ENCODE peak calls at places on chromosomes 1 and 21, in nine cellular contexts. Y, U, F, M, I, Q, X, H and J are unnamed samples.

GRCh38 chr1:10383630-10384029 is 15.2 kb upstream of the PGD start:
- DNase-seq in X (no peak), M (no peak), I (no peak), Q (no peak), H (no peak), F (no peak), U (no peak), Y (no peak), J (no peak)

GRCh38 chr1:152000989-152001630 is 7.5 kb upstream of the S100A10 start:
- DNase-seq in H (no peak), Y (no peak), Q (no peak), X (no peak), F (no peak), M (no peak), I (no peak), U (no peak), J (no peak)

GRCh38 chr1:6600410-6601048 is 2.1 kb downstream of the KLHL21 start:
- DNase-seq in F (no peak), Q (no peak), U (no peak), H (peak; percentile 34), Y (peak; percentile 31), M (no peak), I (no peak), X (no peak), J (no peak)

GRCh38 chr1:85278853-85279314 is 2.5 kb upstream of the BCL10 start:
- DNase-seq in U (peak; percentile 53), X (peak; percentile 92), I (no peak), H (peak; percentile 90), M (no peak), F (peak; percentile 86), Y (peak; percentile 91), Q (no peak), J (no peak)

GRCh38 chr21:32182449-32182848 is 96.4 kb downstream of the MIS18A start:
- DNase-seq in U (no peak), X (no peak), F (no peak), I (no peak), Y (no peak), H (no peak), M (no peak), Q (no peak), J (no peak)

GRCh38 chr1:90104941-90105593 is 110.2 kb downstream of the ZNF326 start:
- DNase-seq in U (no peak), X (no peak), F (no peak), Y (no peak), Q (no peak), M (peak; percentile 13), I (no peak), H (no peak), J (no peak)

GRCh38 chr1:65281846-65282245 is 27.5 kb upstream of the DNAJC6 start:
- DNase-seq in X (no peak), M (no peak), Q (no peak), U (no peak), H (no peak), I (no peak), F (no peak), Y (no peak), J (no peak)

GRCh38 chr1:156246241-156246761 is 1.6 kb downstream of the PAQR6 start:
- DNase-seq in Q (no peak), H (no peak), M (peak; percentile 38), I (no peak), F (no peak), U (no peak), X (no peak), Y (no peak), J (no peak)

GRCh38 chr1:28950449-28950848 is 36.1 kb downstream of the EPB41 start:
- DNase-seq in U (no peak), F (no peak), M (no peak), X (no peak), Y (no peak), Q (no peak), I (no peak), H (no peak), J (no peak)

GRCh38 chr1:10866314-10867091 is 70.1 kb upstream of the CASZ1 start:
- DNase-seq in F (peak; percentile 23), Y (no peak), U (no peak), H (no peak), I (no peak), M (peak; percentile 81), Q (peak; percentile 27), X (no peak), J (no peak)

GRCh38 chr1:86621286-86621685 is 74.4 kb downstream of the CLCA4 start:
- DNase-seq in Y (no peak), F (no peak), X (no peak), I (no peak), Q (no peak), M (no peak), U (no peak), H (no peak), J (no peak)

GRCh38 chr1:237327061-237327460 is 285.1 kb downstream of the RYR2 start:
- DNase-seq in H (no peak), X (no peak), M (no peak), Y (no peak), Q (no peak), I (no peak), U (no peak), F (peak; percentile 0), J (no peak)

GRCh38 chr1:25620701-25621350 is 4.2 kb downstream of the MAN1C1 start:
- DNase-seq in Y (no peak), M (no peak), F (no peak), Q (no peak), U (no peak), H (no peak), I (no peak), X (no peak), J (no peak)

GRCh38 chr1:58884706-58885661 is 101.1 kb upstream of the JUN start:
- DNase-seq in U (peak; percentile 87), F (no peak), H (peak; percentile 70), Q (no peak), X (no peak), Y (no peak), M (no peak), I (peak; percentile 38), J (no peak)

GRCh38 chr1:165445388-165445787 is 462 bp upstream of the RXRG start:
- DNase-seq in H (no peak), Q (no peak), F (no peak), Y (no peak), X (no peak), M (peak; percentile 26), U (no peak), I (no peak), J (no peak)
- TF ChIP-seq CTCF in H (no peak), Q (no peak), F (no peak), Y (no peak), X (no peak), M (no peak), U (no peak), I (no peak), J (no peak)

DNA sequence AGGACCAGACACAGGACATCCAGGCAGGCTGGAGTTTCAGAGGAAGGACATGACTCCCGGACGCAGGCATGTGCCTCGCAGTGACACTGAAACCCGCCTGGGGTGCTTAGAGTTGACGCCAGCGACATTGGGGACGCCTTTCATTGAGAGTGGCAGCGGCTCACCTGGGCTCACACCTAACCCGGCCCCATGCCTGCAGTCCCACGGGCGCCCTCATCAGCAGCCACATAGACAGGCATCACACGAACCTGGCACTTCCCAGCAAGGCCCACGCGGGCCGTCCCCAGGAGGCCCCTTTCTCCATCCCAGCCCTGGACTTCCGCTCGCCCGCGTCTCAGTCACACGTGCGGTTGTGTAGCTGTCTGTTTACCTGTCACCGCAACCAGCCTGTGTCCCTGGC is 17.0 kb downstream of the ITGB2 start:
- DNase-seq in U (no peak), Y (no peak), H (no peak), Q (no peak), M (no peak), F (no peak), X (no peak), I (peak; percentile 8), J (no peak)
- TF ChIP-seq CTCF in U (no peak), Y (no peak), H (no peak), Q (no peak), M (no peak), F (no peak), X (no peak), I (no peak), J (no peak)

GRCh38 chr1:1291611-1292441 is 11.6 kb downstream of the SCNN1D start:
- DNase-seq in U (peak; percentile 88), F (peak; percentile 72), Q (peak; percentile 75), I (peak; percentile 56), H (peak; percentile 60), Y (peak; percentile 53), M (peak; percentile 85), X (peak; percentile 61), J (no peak)
- TF ChIP-seq CTCF in U (no peak), F (peak; percentile 65), Q (peak; percentile 66), I (peak; percentile 76), H (peak; percentile 65), Y (peak; percentile 50), M (peak; percentile 83), X (peak; percentile 70), J (peak; percentile 37)

GRCh38 chr1:32200226-32201010 is at the start of gene CCDC28B:
- DNase-seq in U (peak; percentile 45), X (peak; percentile 56), H (peak; percentile 67), Y (peak; percentile 70), Q (peak; percentile 44), M (peak; percentile 92), F (peak; percentile 70), I (peak; percentile 75), J (peak; percentile 69)

GRCh38 chr1:32198237-32199042 is 2.0 kb upstream of the CCDC28B start:
- DNase-seq in U (no peak), X (no peak), Q (no peak), H (no peak), Y (no peak), M (no peak), F (no peak), I (no peak), J (no peak)

GRCh38 chr1:32199043-32199716 is 1.2 kb upstream of the CCDC28B start:
- DNase-seq in Q (no peak), Y (no peak), H (no peak), I (no peak), U (no peak), M (no peak), F (no peak), X (no peak), J (no peak)

GRCh38 chr1:32199717-32200072 is 700 bp upstream of the CCDC28B start:
- DNase-seq in U (peak; percentile 60), Y (no peak), M (no peak), X (no peak), H (peak; percentile 60), I (peak; percentile 81), F (no peak), Q (no peak), J (no peak)

DNA sequence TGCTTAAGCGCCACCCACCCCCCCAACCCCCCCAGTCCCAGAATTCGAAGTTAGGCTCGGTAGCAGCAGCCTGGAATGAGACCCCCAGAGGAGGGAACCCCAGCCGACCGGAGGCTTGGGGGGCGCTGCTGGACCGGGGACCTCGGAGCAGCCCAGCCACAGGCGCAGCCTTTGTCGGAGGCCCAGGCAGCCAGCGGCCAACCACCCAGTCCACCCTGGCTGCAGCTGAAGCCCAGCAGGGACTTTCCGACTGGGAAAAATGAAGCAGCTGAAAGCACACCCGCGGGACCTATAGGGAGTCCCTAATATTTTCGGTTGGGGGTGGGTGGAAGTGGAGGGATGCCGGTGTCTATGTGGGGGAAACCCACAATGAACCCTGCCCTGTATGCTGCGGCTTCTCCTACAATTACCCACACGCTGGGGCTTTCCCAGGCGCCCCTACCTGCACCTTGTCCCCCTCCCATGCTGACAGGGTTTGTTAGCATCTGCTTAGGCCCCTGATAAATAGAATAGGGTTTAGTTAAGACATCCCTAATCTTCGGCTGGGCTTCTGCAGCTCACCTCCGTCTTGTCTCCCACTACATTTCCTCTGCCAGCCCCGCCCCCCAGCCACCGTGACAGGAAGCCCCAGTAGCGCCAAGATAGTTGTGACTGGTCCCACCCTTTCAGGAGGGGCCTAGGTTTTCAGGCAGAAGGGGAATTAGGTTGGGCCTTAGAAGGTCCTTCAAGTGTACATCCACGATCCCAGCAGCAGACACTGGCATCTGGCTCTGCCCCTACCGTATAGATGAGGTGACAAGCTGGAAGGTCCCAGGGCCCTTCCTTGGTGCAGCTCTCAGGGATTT is 838 bp downstream of the CCDC28B start:
- DNase-seq in I (peak; percentile 77), U (peak; percentile 63), F (peak; percentile 59), X (peak; percentile 51), Q (peak; percentile 60), Y (peak; percentile 51), H (peak; percentile 55), M (peak; percentile 77), J (no peak)
- TF ChIP-seq CTCF in I (no peak), U (no peak), F (no peak), X (no peak), Q (no peak), Y (no peak), H (no peak), M (peak; percentile 56), J (no peak)